ENCODE peak calls at places on chromosome 5, in six cellular contexts. A is IMR-90, T is posterior cingulate gyrus, O is tibial artery, E is germinal center, B is COR-L47. P is an unnamed sample.

GRCh38 chr5:122091942-122092600 is 14.0 kb upstream of the LOX start:
- DNase-seq in A (peak), T (no peak), O (no peak), E (no peak), B (peak), P (no peak)

GRCh38 chr5:180323929-180324632 is 29.1 kb downstream of the GFPT2 start:
- DNase-seq in A (peak), T (no peak), O (no peak), E (no peak), B (no peak), P (no peak)

GRCh38 chr5:107948377-107948776 is 277.6 kb upstream of the EFNA5 start:
- DNase-seq in A (no peak), T (no peak), O (no peak), E (no peak), B (peak), P (peak)

GRCh38 chr5:139648205-139649081 is at the start of gene CXXC5:
- DNase-seq in A (peak), T (peak), O (peak), E (peak), B (peak), P (peak)

GRCh38 chr5:172630482-172630881 is 10.6 kb upstream of the NEURL1B start:
- DNase-seq in A (no peak), T (no peak), O (peak), E (no peak), B (no peak), P (no peak)

GRCh38 chr5:15627647-15628046 is 127.7 kb downstream of the FBXL7 start:
- DNase-seq in A (no peak), T (no peak), O (no peak), E (no peak), B (no peak), P (no peak)

GRCh38 chr5:151155777-151156731 is 1.5 kb downstream of the ANXA6 start:
- DNase-seq in A (peak), T (peak), O (peak), E (peak), B (peak), P (peak)

GRCh38 chr5:180330810-180331646 is 22.1 kb downstream of the GFPT2 start:
- DNase-seq in A (peak), T (peak), O (peak), E (no peak), B (no peak), P (no peak)

GRCh38 chr5:109911731-109912130 is 222.0 kb downstream of the MAN2A1 start:
- DNase-seq in A (peak), T (no peak), O (no peak), E (no peak), B (no peak), P (no peak)

GRCh38 chr5:143064661-143065060 is 294.5 kb downstream of the ARHGAP26 start:
- DNase-seq in A (no peak), T (no peak), O (no peak), E (no peak), B (no peak), P (no peak)

GRCh38 chr5:170612256-170612656 is 108.4 kb downstream of the KCNIP1 start:
- DNase-seq in A (no peak), T (no peak), O (no peak), E (no peak), B (peak), P (peak)

GRCh38 chr5:76874088-76874581 is 24.3 kb downstream of the S100Z start:
- DNase-seq in A (no peak), T (no peak), O (no peak), E (peak), B (peak), P (peak)

GRCh38 chr5:111781200-111781599 is 24.2 kb upstream of the NREP start:
- DNase-seq in A (peak), T (peak), O (peak), E (no peak), B (no peak), P (peak)

GRCh38 chr5:137733011-137733410 is 2.9 kb downstream of the KLHL3 start:
- DNase-seq in A (peak), T (no peak), O (no peak), E (no peak), B (no peak), P (no peak)

GRCh38 chr5:150148408-150148927 is 7.2 kb downstream of the PDGFRB start:
- DNase-seq in A (peak), T (peak), O (peak), E (no peak), B (no peak), P (no peak)

GRCh38 chr5:175340180-175340579 is 103.8 kb downstream of the DRD1 start:
- DNase-seq in A (no peak), T (no peak), O (no peak), E (no peak), B (no peak), P (no peak)

GRCh38 chr5:138963763-138964371 is 88.7 kb upstream of the LRRTM2 start:
- DNase-seq in A (no peak), T (no peak), O (no peak), E (no peak), B (no peak), P (no peak)

GRCh38 chr5:14463629-14464028 is 118.0 kb upstream of the OTULINL start:
- DNase-seq in A (peak), T (no peak), O (no peak), E (no peak), B (no peak), P (no peak)

GRCh38 chr5:74919487-74919886 is 53.3 kb upstream of the FAM169A start:
- DNase-seq in A (peak), T (no peak), O (no peak), E (peak), B (peak), P (peak)

GRCh38 chr5:109410389-109411174 is 808 bp upstream of the PJA2 start:
- DNase-seq in A (peak), T (no peak), O (peak), E (peak), B (peak), P (peak)

GRCh38 chr5:912356-913091 is 19.8 kb downstream of the TRIP13 start:
- DNase-seq in A (peak), T (peak), O (no peak), E (no peak), B (no peak), P (no peak)

GRCh38 chr5:63125392-63125791 is 546.8 kb downstream of the LRRC70 start:
- DNase-seq in A (no peak), T (no peak), O (no peak), E (no peak), B (no peak), P (no peak)